ENCODE peak calls at places on chromosome 18, in nine cellular contexts. V, H, O, F, N, L, J, M and A are unnamed samples.
A peak's percentile ranks its signal among the peaks of the same experiment; 100 is the strongest.

GRCh38 chr18:23357992-23358594 is 95.0 kb upstream of the RIOK3 start:
- DNase-seq in F (no peak), V (no peak), M (no peak), L (peak; percentile 26), N (no peak), J (no peak), O (no peak), H (no peak), A (no peak)

GRCh38 chr18:44080054-44080453 is 600.6 kb upstream of the SETBP1 start:
- DNase-seq in N (no peak), M (no peak), L (peak; percentile 8), J (no peak), H (no peak), O (no peak), F (no peak), V (no peak), A (no peak)

GRCh38 chr18:51196811-51197660 is 445 bp downstream of the MEX3C start:
- DNase-seq in F (peak; percentile 14), H (peak; percentile 77), O (no peak), J (no peak), M (peak; percentile 59), V (no peak), N (peak; percentile 63), L (peak; percentile 46), A (peak; percentile 75)

GRCh38 chr18:49658871-49659378 is 97.1 kb downstream of the LIPG start:
- DNase-seq in F (no peak), V (no peak), J (no peak), H (no peak), N (no peak), M (no peak), O (no peak), L (no peak), A (no peak)

GRCh38 chr18:42437646-42438045 is 482.6 kb downstream of the PIK3C3 start:
- DNase-seq in L (peak; percentile 57), V (no peak), M (no peak), N (no peak), F (no peak), H (no peak), O (no peak), J (no peak), A (no peak)

GRCh38 chr18:3623769-3624545 is 174.0 kb downstream of the TGIF1 start:
- DNase-seq in H (no peak), O (peak; percentile 92), L (peak; percentile 97), J (peak; percentile 95), V (peak; percentile 99), F (no peak), N (no peak), M (peak; percentile 99), A (no peak)

GRCh38 chr18:79853303-79853992 is 55.7 kb downstream of the KCNG2 start:
- DNase-seq in V (no peak), L (no peak), J (no peak), F (no peak), M (no peak), O (no peak), N (no peak), H (no peak), A (no peak)

GRCh38 chr18:39753178-39753577 is 2187.6 kb upstream of the CELF4 start:
- DNase-seq in L (no peak), V (no peak), N (no peak), F (no peak), J (no peak), O (no peak), H (no peak), M (no peak), A (no peak)

GRCh38 chr18:22872894-22873537 is 60.1 kb upstream of the RBBP8 start:
- DNase-seq in O (no peak), J (no peak), L (no peak), N (no peak), F (no peak), H (no peak), M (no peak), V (no peak), A (peak; percentile 15)

GRCh38 chr18:29145993-29146539 is 969.1 kb upstream of the CDH2 start:
- DNase-seq in L (no peak), H (no peak), J (no peak), V (no peak), F (peak; percentile 58), M (no peak), O (no peak), N (no peak), A (no peak)

GRCh38 chr18:21053127-21053526 is 58.5 kb downstream of the ROCK1 start:
- DNase-seq in O (no peak), J (peak; percentile 90), M (peak; percentile 68), V (peak; percentile 89), H (no peak), N (no peak), F (no peak), L (peak; percentile 86), A (no peak)

GRCh38 chr18:74281639-74282358 is 10.0 kb downstream of the CYB5A start:
- DNase-seq in V (no peak), O (no peak), L (no peak), J (no peak), H (no peak), F (no peak), M (no peak), N (no peak), A (no peak)

GRCh38 chr18:46290440-46291020 is 186.3 kb downstream of the HAUS1 start:
- DNase-seq in M (no peak), J (no peak), N (no peak), O (no peak), L (no peak), V (no peak), F (no peak), H (no peak), A (no peak)

GRCh38 chr18:22813648-22814328 is 119.3 kb upstream of the RBBP8 start:
- DNase-seq in N (no peak), M (peak; percentile 58), J (no peak), F (peak; percentile 36), H (peak; percentile 59), L (peak; percentile 58), O (no peak), V (peak; percentile 72), A (peak; percentile 50)

GRCh38 chr18:34223164-34223892 is 1.4 kb downstream of the NOL4 start:
- DNase-seq in J (no peak), H (no peak), M (no peak), N (peak; percentile 35), V (no peak), L (peak; percentile 9), F (peak; percentile 49), O (no peak), A (peak; percentile 8)

GRCh38 chr18:28040216-28040615 is 136.7 kb downstream of the CDH2 start:
- DNase-seq in V (no peak), N (no peak), J (no peak), H (no peak), F (no peak), L (no peak), M (no peak), O (no peak), A (no peak)

GRCh38 chr18:54023471-54023870 is 201.0 kb downstream of the MBD2 start:
- DNase-seq in O (no peak), J (no peak), V (peak; percentile 97), F (no peak), L (peak; percentile 91), H (no peak), N (no peak), M (peak; percentile 51), A (peak; percentile 32)

GRCh38 chr18:61025596-61025995 is 307.6 kb upstream of the CDH20 start:
- DNase-seq in N (no peak), H (no peak), F (no peak), V (no peak), J (no peak), L (no peak), M (no peak), O (no peak), A (no peak)

GRCh38 chr18:47168913-47169312 is 7.3 kb downstream of the IER3IP1 start:
- DNase-seq in J (no peak), H (no peak), V (no peak), L (no peak), O (no peak), M (no peak), N (no peak), F (no peak), A (no peak)

GRCh38 chr18:10038268-10038667 is 124.5 kb downstream of the VAPA start:
- DNase-seq in L (no peak), O (no peak), M (peak; percentile 20), F (no peak), H (peak; percentile 69), N (no peak), J (no peak), V (no peak), A (peak; percentile 9)